ENCODE peak calls at places on chromosomes 3 and 15, in six cellular contexts. N is cardiac fibroblast, Q is left ventricle myocardium superior, P is Calu3, H is left colon, T is NCI-H524 treated with DMSO at 0.1 percent for 48 hours. O is an unnamed sample.

GRCh38 chr3:129413687-129414506 is 14.5 kb downstream of the EFCAB12 start:
- DNase-seq in N (peak; percentile 95), Q (no peak), P (peak; percentile 66), H (peak; percentile 2), T (no peak), O (peak; percentile 81)

GRCh38 chr3:140399853-140400252 is 278.0 kb upstream of the TRIM42 start:
- DNase-seq in N (no peak), Q (no peak), P (no peak), H (no peak), T (no peak), O (no peak)

GRCh38 chr15:93210995-93211394 is 122.0 kb upstream of the RGMA start:
- DNase-seq in N (no peak), Q (no peak), P (no peak), H (no peak), T (no peak), O (no peak)

GRCh38 chr15:89893696-89894450 is at the start of gene AP3S2:
- DNase-seq in N (peak; percentile 97), Q (peak; percentile 92), P (peak; percentile 96), H (peak; percentile 92), T (peak; percentile 65), O (peak; percentile 95)

GRCh38 chr3:46742992-46743391 is 25.3 kb upstream of the PRSS50 start:
- DNase-seq in N (no peak), Q (no peak), P (no peak), H (no peak), T (no peak), O (no peak)

GRCh38 chr3:173732237-173732636 is 334.7 kb downstream of the NLGN1 start:
- DNase-seq in N (no peak), Q (no peak), P (no peak), H (no peak), T (no peak), O (peak; percentile 17)

GRCh38 chr3:77259701-77260100 is 219.8 kb downstream of the ROBO2 start:
- DNase-seq in N (no peak), Q (no peak), P (no peak), H (peak; percentile 34), T (no peak), O (no peak)

GRCh38 chr3:9398715-9399708 is 1.6 kb downstream of the SETD5 start:
- DNase-seq in N (peak; percentile 72), Q (no peak), P (no peak), H (no peak), T (no peak), O (no peak)

GRCh38 chr3:151969026-151969658 is 95.7 kb downstream of the SUCNR1 start:
- DNase-seq in N (no peak), Q (no peak), P (no peak), H (no peak), T (no peak), O (no peak)